ENCODE peak calls at places on chromosomes 3 and 15, in six cellular contexts. U is HCT116; K is cardiac muscle cell; D is stomach; J is CD4-positive, CD25-positive, alpha-beta regulatory T cell; Y is heart right ventricle. T is an unnamed sample. For H3K4me1, the result is how much of the 10 kb centered on the place peaks cover.

GRCh38 chr3:83189634-83190033 is 1428.2 kb upstream of the GBE1 start:
- DNase-seq in U (no peak), K (no peak), D (no peak), J (no peak), Y (no peak), T (no peak)

GRCh38 chr3:46538803-46539442 is 27.2 kb downstream of the LRRC2 start:
- DNase-seq in U (no peak), K (peak), D (peak), J (peak), Y (peak), T (peak)

GRCh38 chr3:185534511-185534910 is 17.9 kb downstream of the LIPH start:
- DNase-seq in U (no peak), K (no peak), D (no peak), J (no peak), Y (no peak), T (no peak)

GRCh38 chr3:10520118-10520517 is 14.7 kb upstream of the ATP2B2 start:
- DNase-seq in U (no peak), K (no peak), D (peak), J (no peak), Y (no peak), T (no peak)

GRCh38 chr3:32297366-32297765 is 58.9 kb downstream of the CMTM8 start:
- DNase-seq in U (no peak), K (no peak), D (no peak), J (peak), Y (no peak), T (no peak)

GRCh38 chr15:88701561-88702095 is 62.8 kb downstream of the ISG20 start:
- DNase-seq in U (peak), K (peak), D (no peak), J (peak), Y (no peak), T (no peak)

GRCh38 chr3:138799822-138800221 is 34.9 kb downstream of the PIK3CB start:
- DNase-seq in U (no peak), K (no peak), D (no peak), J (no peak), Y (no peak), T (no peak)

GRCh38 chr3:185744997-185745843 is 79.6 kb downstream of the IGF2BP2 start:
- DNase-seq in U (no peak), K (no peak), D (no peak), J (no peak), Y (no peak), T (no peak)

GRCh38 chr15:44340410-44340809 is 51.9 kb downstream of the GOLM2 start:
- DNase-seq in U (no peak), K (no peak), D (no peak), J (no peak), Y (no peak), T (no peak)

GRCh38 chr3:155870945-155871745 is 695 bp downstream of the GMPS start:
- DNase-seq in U (no peak), K (peak), D (peak), J (peak), Y (peak), T (peak)

GRCh38 chr15:56754993-56755392 is 21.7 kb upstream of the ZNF280D start:
- DNase-seq in U (no peak), K (no peak), D (no peak), J (no peak), Y (no peak), T (no peak)

GRCh38 chr3:76096836-76097587 is 311.7 kb upstream of the ZNF717 start:
- DNase-seq in U (no peak), K (no peak), D (no peak), J (no peak), Y (no peak), T (no peak)

GRCh38 chr3:76735153-76735552 is 304.7 kb upstream of the ROBO2 start:
- DNase-seq in U (no peak), K (no peak), D (no peak), J (no peak), Y (no peak), T (no peak)

GRCh38 chr15:58396181-58396580 is 35.6 kb upstream of the LIPC start:
- DNase-seq in U (no peak), K (no peak), D (no peak), J (no peak), Y (no peak), T (no peak)

GRCh38 chr15:53757906-53758305 is 1.6 kb downstream of the WDR72 start:
- DNase-seq in U (no peak), K (no peak), D (no peak), J (no peak), Y (no peak), T (no peak)

GRCh38 chr3:184227481-184227935 is 1.9 kb upstream of the VWA5B2 start:
- DNase-seq in U (no peak), K (peak), D (peak), J (peak), Y (no peak), T (no peak)

GRCh38 chr3:175193815-175194518 is 334.8 kb downstream of the NAALADL2 start:
- DNase-seq in U (peak), K (no peak), D (no peak), J (no peak), Y (no peak), T (no peak)

GRCh38 chr3:121995190-121996137 is 26.6 kb downstream of the ILDR1 start:
- DNase-seq in U (peak), K (peak), D (peak), J (peak), Y (peak), T (peak)

GRCh38 chr3:45343947-45344346 is 44.4 kb upstream of the LARS2 start:
- DNase-seq in U (peak), K (no peak), D (no peak), J (peak), Y (no peak), T (no peak)

GRCh38 chr3:189953551-189953950 is 167.1 kb downstream of the P3H2 start:
- DNase-seq in U (no peak), K (no peak), D (no peak), J (no peak), Y (no peak), T (no peak)

GRCh38 chr3:159458010-159458409 is 530.6 kb upstream of the IL12A start:
- DNase-seq in U (no peak), K (no peak), D (no peak), J (no peak), Y (no peak), T (no peak)

GRCh38 chr15:89874926-89875564 is 18.7 kb downstream of the AP3S2 start:
- DNase-seq in U (peak), K (peak), D (peak), J (peak), Y (peak), T (peak)

GRCh38 chr15:84034831-84035753 is 200.5 kb upstream of the GOLGA6L4 start:
- DNase-seq in U (peak), K (peak), D (no peak), J (peak), Y (no peak), T (no peak)

GRCh38 chr3:184186184-184186901 is at the start of gene ABCF3:
- DNase-seq in U (no peak), K (no peak), D (no peak), J (no peak), Y (no peak), T (peak)

GRCh38 chr15:42094512-42094963 is at the start of gene PLA2G4D:
- DNase-seq in U (no peak), K (no peak), D (peak), J (no peak), Y (no peak), T (peak)

GRCh38 chr3:138974467-138974866 is 27.4 kb downstream of the FOXL2NB start:
- DNase-seq in U (no peak), K (no peak), D (no peak), J (no peak), Y (no peak), T (no peak)

GRCh38 chr3:133895208-133896001 is at the start of gene RAB6B:
- DNase-seq in U (no peak), K (peak), D (no peak), J (no peak), Y (peak), T (peak)

GRCh38 chr3:135896613-135897012 is 68.9 kb upstream of the PPP2R3A start:
- DNase-seq in U (no peak), K (no peak), D (no peak), J (no peak), Y (no peak), T (no peak)

GRCh38 chr3:134328147-134328591 is 46.1 kb downstream of the AMOTL2 start:
- DNase-seq in U (peak), K (no peak), D (no peak), J (no peak), Y (no peak), T (no peak)

GRCh38 chr15:45199136-45199810 is 11.5 kb upstream of the SHF start:
- DNase-seq in U (no peak), K (peak), D (no peak), J (peak), Y (no peak), T (no peak)

GRCh38 chr3:128454310-128454618 is 12.4 kb downstream of the DNAJB8 start:
- DNase-seq in U (no peak), K (no peak), D (no peak), J (no peak), Y (no peak), T (no peak)

GRCh38 chr3:156816091-156816793 is 9.9 kb upstream of the LEKR1 start:
- DNase-seq in U (no peak), K (peak), D (peak), J (peak), Y (peak), T (peak)

GRCh38 chr15:84798436-84798946 is 18.7 kb upstream of the ALPK3 start:
- DNase-seq in U (no peak), K (no peak), D (no peak), J (no peak), Y (no peak), T (no peak)

GRCh38 chr3:14216257-14217048 is 37.8 kb downstream of the LSM3 start:
- DNase-seq in U (no peak), K (peak), D (no peak), J (peak), Y (peak), T (peak)

GRCh38 chr3:195909294-195909644 is 918 bp upstream of the TNK2 start:
- DNase-seq in U (no peak), K (peak), D (no peak), J (no peak), Y (no peak), T (no peak)

GRCh38 chr3:165883866-165884478 is 46.7 kb upstream of the BCHE start:
- DNase-seq in U (no peak), K (no peak), D (no peak), J (no peak), Y (no peak), T (no peak)

GRCh38 chr3:120741837-120742197 is 499 bp downstream of the RABL3 start:
- DNase-seq in U (peak), K (no peak), D (peak), J (no peak), Y (no peak), T (no peak)

GRCh38 chr3:74287557-74287956 is 326.9 kb downstream of the CNTN3 start:
- DNase-seq in U (no peak), K (no peak), D (no peak), J (no peak), Y (no peak), T (no peak)

GRCh38 chr3:155676252-155676981 is 68.5 kb downstream of the PLCH1 start:
- DNase-seq in U (no peak), K (peak), D (peak), J (no peak), Y (peak), T (no peak)

GRCh38 chr3:124832782-124833709 is 54.1 kb downstream of the ITGB5 start:
- DNase-seq in U (no peak), K (no peak), D (no peak), J (no peak), Y (no peak), T (no peak)
- H3K4me1 ChIP-seq in U (under half), K (under half), D (half or more), J (under half), Y (half or more), T (under half)

GRCh38 chr3:170346481-170347125 is 10.9 kb upstream of the SKIL start:
- DNase-seq in U (no peak), K (no peak), D (no peak), J (no peak), Y (no peak), T (no peak)

GRCh38 chr3:170352936-170353335 is 4.6 kb upstream of the SKIL start:
- DNase-seq in U (no peak), K (no peak), D (no peak), J (no peak), Y (no peak), T (no peak)

GRCh38 chr3:170353485-170353884 is 4.0 kb upstream of the SKIL start:
- DNase-seq in U (no peak), K (no peak), D (no peak), J (no peak), Y (no peak), T (no peak)

GRCh38 chr3:170355738-170356595 is 1.5 kb upstream of the SKIL start:
- DNase-seq in U (no peak), K (peak), D (peak), J (no peak), Y (peak), T (peak)

DNA sequence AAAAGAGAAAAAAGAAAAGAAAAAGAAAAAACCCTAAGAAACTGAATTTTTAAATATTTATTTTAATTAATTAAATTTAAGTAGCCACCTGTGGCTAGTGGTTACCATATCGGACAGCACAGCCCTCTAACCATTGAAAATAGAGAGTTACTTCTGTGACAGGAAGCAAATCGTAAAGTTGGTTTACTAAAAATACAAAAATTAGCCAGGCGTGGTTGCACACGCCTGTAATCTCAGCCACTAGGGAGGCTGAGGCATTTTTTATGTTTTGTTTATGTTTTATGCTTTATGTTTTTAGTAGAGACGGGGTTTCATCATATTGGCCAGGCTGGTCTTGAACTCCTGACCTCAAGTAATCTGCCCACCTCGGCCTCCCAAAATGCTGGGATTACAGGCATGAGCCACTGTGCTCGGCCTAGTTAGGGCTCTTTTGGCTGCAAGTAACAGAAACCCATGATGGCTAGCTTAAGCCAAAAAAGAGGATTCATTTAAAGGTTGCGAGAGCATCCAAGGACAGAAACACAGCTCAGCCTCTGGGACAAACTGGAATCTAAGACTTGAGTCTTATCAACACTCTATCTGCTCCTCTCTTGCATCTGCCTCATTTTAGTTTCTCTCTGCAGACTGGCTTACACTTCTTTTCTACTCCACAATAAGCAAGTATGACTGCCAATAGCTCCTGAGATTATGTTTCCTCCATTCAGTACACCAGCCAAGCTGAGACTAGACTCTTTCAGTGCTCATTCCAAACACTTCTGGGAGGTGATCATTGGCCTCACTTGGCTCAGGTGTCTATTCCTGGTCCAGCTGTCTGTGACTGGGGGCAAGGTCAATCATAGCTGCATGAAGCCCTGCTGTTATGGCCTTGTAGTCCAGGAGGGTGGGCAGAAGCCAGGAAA is 6.8 kb upstream of the SKIL start:
- DNase-seq in U (no peak), K (no peak), D (no peak), J (no peak), Y (no peak), T (no peak)
- H3K4me3 ChIP-seq in U (no peak), K (no peak), D (no peak), J (no peak), Y (no peak), T (no peak)

DNA sequence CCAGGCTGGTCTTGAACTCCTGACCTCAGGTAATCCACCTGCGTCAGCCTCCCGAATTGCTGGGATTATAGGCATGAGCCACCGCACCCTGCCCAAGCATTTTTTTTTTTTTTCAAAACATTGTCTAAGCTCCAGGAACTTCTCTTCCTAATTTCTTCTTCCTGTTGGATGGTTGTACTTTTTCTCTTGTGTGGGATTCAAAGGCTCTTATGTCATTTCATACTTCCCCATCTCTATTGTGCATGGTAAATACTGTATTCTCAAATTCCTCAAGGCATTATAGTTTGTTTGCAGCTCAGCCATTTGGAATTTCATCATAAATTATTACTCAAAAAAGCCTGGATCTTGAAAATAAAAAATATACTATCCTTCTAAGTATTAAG is 199.1 kb upstream of the GADL1 start:
- DNase-seq in U (no peak), K (no peak), D (no peak), J (no peak), Y (no peak), T (no peak)
- H3K27ac ChIP-seq in U (no peak), K (no peak), D (no peak), J (no peak), Y (no peak), T (no peak)

DNA sequence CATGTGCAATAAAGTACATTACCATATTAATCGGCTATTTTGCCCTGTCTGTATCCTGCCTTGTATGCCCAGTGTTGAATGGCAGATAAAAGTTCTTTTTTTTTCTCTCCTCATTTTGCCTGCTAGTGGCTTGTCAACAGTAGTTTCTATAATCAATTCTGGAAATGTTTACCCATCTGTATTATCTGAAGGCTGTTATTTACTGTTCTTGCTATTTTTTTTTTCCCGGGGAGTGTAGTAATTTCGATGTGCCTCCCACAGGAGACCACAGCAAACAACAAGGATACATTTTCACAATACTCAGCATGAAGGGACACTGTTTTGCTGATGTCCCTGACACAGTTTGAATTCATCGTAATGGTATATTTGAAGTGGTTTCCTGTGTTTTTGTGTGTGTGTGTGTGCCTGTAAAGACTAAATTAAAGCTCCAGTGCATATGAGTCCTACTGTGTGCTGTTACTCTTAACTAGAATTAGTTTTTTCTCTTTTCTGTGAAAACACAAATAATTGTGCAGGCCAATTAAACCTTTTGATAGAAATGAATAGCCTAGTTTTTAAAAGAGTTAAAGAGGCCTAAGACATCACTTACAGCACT is 92.1 kb upstream of the ICE2 start:
- DNase-seq in U (no peak), K (no peak), D (no peak), J (peak), Y (no peak), T (no peak)
- H3K4me1 ChIP-seq in U (under half), K (under half), D (half or more), J (half or more), Y (under half), T (under half)

GRCh38 chr3:149224736-149225594 is 3.3 kb upstream of the CP start:
- DNase-seq in U (no peak), K (peak), D (no peak), J (peak), Y (no peak), T (no peak)
- H3K4me3 ChIP-seq in U (no peak), K (no peak), D (peak), J (peak), Y (peak), T (peak)

GRCh38 chr3:48064292-48064829 is 48.1 kb upstream of the MAP4 start:
- DNase-seq in U (no peak), K (no peak), D (no peak), J (no peak), Y (no peak), T (no peak)
- H3K27ac ChIP-seq in U (no peak), K (no peak), D (no peak), J (no peak), Y (no peak), T (no peak)

DNA sequence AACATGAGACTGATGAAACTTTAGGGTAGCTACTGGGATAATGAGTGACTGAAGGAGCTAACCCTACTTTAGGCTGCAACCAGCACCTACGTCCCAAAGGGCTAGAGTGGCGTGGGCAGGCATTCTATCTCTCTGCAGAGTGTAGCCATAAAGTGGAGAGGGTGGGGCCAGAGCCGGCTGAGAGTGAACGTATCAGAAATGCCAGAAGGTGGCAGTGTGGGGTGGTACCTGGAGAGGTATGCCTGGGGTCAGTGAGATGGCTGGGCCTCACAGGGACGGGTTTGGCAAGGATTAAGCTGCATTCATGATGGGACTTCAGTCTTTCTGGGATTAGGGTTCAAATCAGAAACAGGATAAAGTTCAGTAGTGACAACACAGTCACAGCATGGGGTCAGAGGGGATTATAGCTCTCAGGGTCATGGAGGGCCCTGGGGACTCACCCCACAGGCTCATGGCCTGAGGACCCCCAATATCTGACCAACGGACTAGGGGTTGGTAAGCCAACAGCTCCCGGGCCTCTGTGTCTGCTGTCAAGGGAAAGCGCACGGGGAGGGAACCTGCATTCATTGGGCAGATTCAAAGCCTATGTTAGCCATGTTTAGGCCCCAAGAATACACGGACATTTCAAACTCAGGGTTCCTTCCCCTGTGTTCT is 86.5 kb upstream of the FOXB1 start:
- DNase-seq in U (peak), K (peak), D (peak), J (peak), Y (peak), T (peak)
- H3K4me1 ChIP-seq in U (under half), K (under half), D (under half), J (under half), Y (under half), T (under half)